ENCODE peak calls at places on chromosomes 1 and 21, in seven cellular contexts. M is iris pigment epithelial cell; H is stimulated activated CD4-positive, alpha-beta T cell treated with anti-CD3 and anti-CD28 coated beads, Interleukin-4, amount 100 ng/mL, for 48 hours; F is left ventricle myocardium inferior; V is bronchial epithelial cell; P is fibroblast of lung; U is stimulated activated naive CD4-positive, alpha-beta T cell. J is an unnamed sample.

GRCh38 chr1:25232866-25233784 is 823 bp upstream of the SYF2 start:
- DNase-seq in M (peak), P (peak), F (peak), H (peak), V (peak), U (peak), J (peak)

GRCh38 chr1:214492405-214493075 is 58.9 kb downstream of the PTPN14 start:
- DNase-seq in U (no peak), M (peak), F (no peak), P (no peak), V (no peak), H (no peak), J (no peak)

GRCh38 chr1:157512036-157512969 is 40.0 kb downstream of the FCRL5 start:
- DNase-seq in P (no peak), V (no peak), M (no peak), F (no peak), U (no peak), H (no peak), J (no peak)

GRCh38 chr1:150931773-150932172 is 5.6 kb downstream of the SETDB1 start:
- DNase-seq in V (peak), P (peak), F (no peak), U (peak), H (no peak), M (peak), J (peak)

GRCh38 chr1:21292991-21293536 is 2.8 kb upstream of the ECE1 start:
- DNase-seq in F (no peak), V (no peak), U (peak), P (no peak), M (no peak), H (peak), J (no peak)

GRCh38 chr1:205003358-205004145 is 39.5 kb upstream of the CNTN2 start:
- DNase-seq in M (no peak), U (no peak), P (no peak), V (no peak), H (no peak), F (no peak), J (no peak)

GRCh38 chr1:234975122-234975940 is 153.3 kb downstream of the TOMM20 start:
- DNase-seq in U (no peak), V (peak), P (peak), H (no peak), M (peak), F (no peak), J (peak)

GRCh38 chr1:64392109-64392508 is 77.8 kb upstream of the CACHD1 start:
- DNase-seq in U (no peak), P (no peak), F (no peak), M (no peak), H (no peak), V (peak), J (peak)

GRCh38 chr1:207659545-207660148 is 14.7 kb downstream of the CR1L start:
- DNase-seq in H (no peak), P (no peak), M (no peak), V (peak), F (no peak), U (no peak), J (peak)

GRCh38 chr1:79808816-79809475 is 802.4 kb upstream of the ADGRL4 start:
- DNase-seq in H (no peak), M (no peak), F (no peak), V (no peak), U (no peak), P (no peak), J (no peak)

GRCh38 chr21:36803051-36803709 is 104.3 kb downstream of the SIM2 start:
- DNase-seq in H (no peak), F (no peak), V (no peak), M (no peak), U (no peak), P (no peak), J (no peak)

GRCh38 chr21:16241500-16241963 is 511.8 kb downstream of the USP25 start:
- DNase-seq in F (no peak), M (peak), P (no peak), U (no peak), H (no peak), V (no peak), J (no peak)

GRCh38 chr1:101394041-101394440 is 157.2 kb downstream of the S1PR1 start:
- DNase-seq in V (peak), P (peak), M (no peak), U (no peak), F (no peak), H (no peak), J (peak)

GRCh38 chr1:50422675-50422945 is 633 bp downstream of the DMRTA2 start:
- DNase-seq in U (no peak), F (no peak), M (no peak), P (no peak), V (no peak), H (no peak), J (no peak)

GRCh38 chr1:10253755-10254154 is 43.4 kb downstream of the KIF1B start:
- DNase-seq in H (no peak), V (peak), F (no peak), M (peak), U (no peak), P (peak), J (no peak)

GRCh38 chr1:209879539-209879938 is 51.8 kb downstream of the UTP25 start:
- DNase-seq in U (no peak), F (no peak), H (no peak), V (peak), M (no peak), P (no peak), J (peak)

GRCh38 chr1:242147096-242147976 is 148.4 kb upstream of the MAP1LC3C start:
- DNase-seq in H (no peak), U (no peak), F (no peak), P (peak), V (peak), M (peak), J (peak)

GRCh38 chr1:231931146-231931545 is 304.6 kb downstream of the DISC1 start:
- DNase-seq in U (no peak), M (no peak), H (no peak), F (no peak), P (no peak), V (peak), J (peak)

GRCh38 chr21:45535341-45536081 is 6.7 kb downstream of the SLC19A1 start:
- DNase-seq in V (no peak), F (peak), U (no peak), H (no peak), P (no peak), M (no peak), J (no peak)

GRCh38 chr1:36258960-36259344 is 34.7 kb downstream of the THRAP3 start:
- DNase-seq in V (peak), M (peak), U (no peak), H (no peak), P (peak), F (no peak), J (peak)

GRCh38 chr1:55164906-55165305 is 50.3 kb downstream of the USP24 start:
- DNase-seq in H (no peak), F (no peak), U (no peak), P (no peak), M (no peak), V (peak), J (no peak)

GRCh38 chr1:111596499-111596898 is 23.1 kb upstream of the RAP1A start:
- DNase-seq in H (peak), M (no peak), P (no peak), V (no peak), U (peak), F (no peak), J (no peak)

GRCh38 chr1:2382621-2383361 is 8.6 kb downstream of the MORN1 start:
- DNase-seq in U (peak), M (peak), H (no peak), P (peak), V (peak), F (no peak), J (peak)

GRCh38 chr1:9455487-9456237 is 83.6 kb upstream of the SLC25A33 start:
- DNase-seq in H (peak), V (no peak), M (peak), P (peak), F (peak), U (peak), J (peak)

J was measured in MCF 10A.